ENCODE peak calls at places on chromosomes 4 and X, in nine cellular contexts. One of them, this sample, is unnamed.

GRCh38 chr4:8263397-8263796 is 6.2 kb upstream of the HTRA3 start:
- DNase-seq in HCT116: no peak
- DNase-seq in GM06990: no peak
- DNase-seq in HepG2: no peak
- DNase-seq in GM23338: no peak
- DNase-seq in heart left ventricle: no peak
- DNase-seq in H9: no peak
- DNase-seq in OCI-LY7: no peak
- DNase-seq in activated CD8-positive, alpha-beta T cell treated with anti-CD3 and anti-CD28 coated beads for 36 hours: no peak
- DNase-seq in this sample: no peak

GRCh38 chr4:1779588-1780382 is 13.3 kb upstream of the FGFR3 start:
- DNase-seq in OCI-LY7: no peak
- DNase-seq in activated CD8-positive, alpha-beta T cell treated with anti-CD3 and anti-CD28 coated beads for 36 hours: no peak
- DNase-seq in heart left ventricle: no peak
- DNase-seq in H9: no peak
- DNase-seq in HepG2: peak
- DNase-seq in GM23338: no peak
- DNase-seq in GM06990: no peak
- DNase-seq in HCT116: no peak
- DNase-seq in this sample: no peak

GRCh38 chr4:53646792-53647191 is 55.5 kb upstream of the LNX1 start:
- DNase-seq in GM23338: no peak
- DNase-seq in HepG2: no peak
- DNase-seq in heart left ventricle: no peak
- DNase-seq in activated CD8-positive, alpha-beta T cell treated with anti-CD3 and anti-CD28 coated beads for 36 hours: no peak
- DNase-seq in HCT116: no peak
- DNase-seq in GM06990: no peak
- DNase-seq in OCI-LY7: no peak
- DNase-seq in H9: no peak
- DNase-seq in this sample: no peak

GRCh38 chr4:38173935-38174334 is 213.7 kb downstream of the PTTG2 start:
- DNase-seq in H9: no peak
- DNase-seq in HCT116: no peak
- DNase-seq in OCI-LY7: no peak
- DNase-seq in HepG2: no peak
- DNase-seq in GM23338: no peak
- DNase-seq in GM06990: no peak
- DNase-seq in activated CD8-positive, alpha-beta T cell treated with anti-CD3 and anti-CD28 coated beads for 36 hours: no peak
- DNase-seq in heart left ventricle: no peak
- DNase-seq in this sample: no peak

GRCh38 chr4:163070023-163070422 is 96.7 kb downstream of the NAF1 start:
- DNase-seq in HepG2: no peak
- DNase-seq in HCT116: no peak
- DNase-seq in heart left ventricle: no peak
- DNase-seq in activated CD8-positive, alpha-beta T cell treated with anti-CD3 and anti-CD28 coated beads for 36 hours: no peak
- DNase-seq in H9: no peak
- DNase-seq in GM23338: no peak
- DNase-seq in OCI-LY7: no peak
- DNase-seq in GM06990: no peak
- DNase-seq in this sample: no peak

GRCh38 chr4:154779362-154779947 is 1.6 kb upstream of the RBM46 start:
- DNase-seq in HCT116: peak
- DNase-seq in OCI-LY7: peak
- DNase-seq in HepG2: peak
- DNase-seq in GM23338: peak
- DNase-seq in activated CD8-positive, alpha-beta T cell treated with anti-CD3 and anti-CD28 coated beads for 36 hours: no peak
- DNase-seq in H9: no peak
- DNase-seq in GM06990: no peak
- DNase-seq in heart left ventricle: no peak
- DNase-seq in this sample: peak

GRCh38 chr4:98728433-98728832 is 70.0 kb upstream of the TSPAN5 start:
- DNase-seq in HepG2: no peak
- DNase-seq in GM06990: no peak
- DNase-seq in HCT116: no peak
- DNase-seq in activated CD8-positive, alpha-beta T cell treated with anti-CD3 and anti-CD28 coated beads for 36 hours: no peak
- DNase-seq in GM23338: no peak
- DNase-seq in H9: no peak
- DNase-seq in OCI-LY7: no peak
- DNase-seq in heart left ventricle: no peak
- DNase-seq in this sample: no peak

GRCh38 chr4:7154351-7154981 is 37.9 kb upstream of the SORCS2 start:
- DNase-seq in activated CD8-positive, alpha-beta T cell treated with anti-CD3 and anti-CD28 coated beads for 36 hours: no peak
- DNase-seq in HCT116: no peak
- DNase-seq in OCI-LY7: no peak
- DNase-seq in GM06990: no peak
- DNase-seq in heart left ventricle: peak
- DNase-seq in GM23338: no peak
- DNase-seq in H9: no peak
- DNase-seq in HepG2: no peak
- DNase-seq in this sample: no peak

GRCh38 chr4:158211288-158211687 is 1.0 kb downstream of the TMEM144 start:
- DNase-seq in HCT116: no peak
- DNase-seq in OCI-LY7: no peak
- DNase-seq in H9: no peak
- DNase-seq in heart left ventricle: no peak
- DNase-seq in GM06990: no peak
- DNase-seq in GM23338: no peak
- DNase-seq in HepG2: peak
- DNase-seq in activated CD8-positive, alpha-beta T cell treated with anti-CD3 and anti-CD28 coated beads for 36 hours: no peak
- DNase-seq in this sample: no peak

GRCh38 chrX:40772290-40772689 is 36.9 kb upstream of the MED14 start:
- DNase-seq in HCT116: peak
- DNase-seq in GM06990: no peak
- DNase-seq in heart left ventricle: no peak
- DNase-seq in H9: no peak
- DNase-seq in HepG2: no peak
- DNase-seq in GM23338: no peak
- DNase-seq in OCI-LY7: no peak
- DNase-seq in activated CD8-positive, alpha-beta T cell treated with anti-CD3 and anti-CD28 coated beads for 36 hours: no peak
- DNase-seq in this sample: no peak

GRCh38 chr4:147157860-147158701 is 212.4 kb upstream of the TTC29 start:
- DNase-seq in HepG2: peak
- DNase-seq in GM06990: peak
- DNase-seq in GM23338: peak
- DNase-seq in activated CD8-positive, alpha-beta T cell treated with anti-CD3 and anti-CD28 coated beads for 36 hours: no peak
- DNase-seq in HCT116: no peak
- DNase-seq in OCI-LY7: no peak
- DNase-seq in heart left ventricle: peak
- DNase-seq in H9: peak
- DNase-seq in this sample: no peak

GRCh38 chr4:139767168-139767567 is 101.5 kb downstream of the MGST2 start:
- DNase-seq in OCI-LY7: no peak
- DNase-seq in HCT116: no peak
- DNase-seq in GM06990: no peak
- DNase-seq in activated CD8-positive, alpha-beta T cell treated with anti-CD3 and anti-CD28 coated beads for 36 hours: no peak
- DNase-seq in heart left ventricle: no peak
- DNase-seq in HepG2: no peak
- DNase-seq in GM23338: no peak
- DNase-seq in H9: no peak
- DNase-seq in this sample: no peak

GRCh38 chrX:11619426-11619825 is 46.3 kb downstream of the ARHGAP6 start:
- DNase-seq in OCI-LY7: no peak
- DNase-seq in H9: no peak
- DNase-seq in HCT116: no peak
- DNase-seq in GM23338: no peak
- DNase-seq in HepG2: no peak
- DNase-seq in activated CD8-positive, alpha-beta T cell treated with anti-CD3 and anti-CD28 coated beads for 36 hours: no peak
- DNase-seq in heart left ventricle: no peak
- DNase-seq in GM06990: no peak
- DNase-seq in this sample: no peak

GRCh38 chr4:144787365-144788263 is 141.7 kb downstream of the HHIP start:
- DNase-seq in heart left ventricle: no peak
- DNase-seq in GM23338: peak
- DNase-seq in H9: no peak
- DNase-seq in activated CD8-positive, alpha-beta T cell treated with anti-CD3 and anti-CD28 coated beads for 36 hours: no peak
- DNase-seq in OCI-LY7: peak
- DNase-seq in GM06990: peak
- DNase-seq in HepG2: peak
- DNase-seq in HCT116: peak
- DNase-seq in this sample: peak

GRCh38 chr4:3304831-3305609 is 12.2 kb downstream of the RGS12 start:
- DNase-seq in GM23338: no peak
- DNase-seq in heart left ventricle: peak
- DNase-seq in HCT116: no peak
- DNase-seq in GM06990: no peak
- DNase-seq in HepG2: no peak
- DNase-seq in activated CD8-positive, alpha-beta T cell treated with anti-CD3 and anti-CD28 coated beads for 36 hours: no peak
- DNase-seq in OCI-LY7: no peak
- DNase-seq in H9: peak
- DNase-seq in this sample: no peak

GRCh38 chr4:102157984-102158383 is 187.3 kb downstream of the SLC39A8 start:
- DNase-seq in OCI-LY7: no peak
- DNase-seq in GM06990: no peak
- DNase-seq in HCT116: no peak
- DNase-seq in GM23338: no peak
- DNase-seq in H9: no peak
- DNase-seq in activated CD8-positive, alpha-beta T cell treated with anti-CD3 and anti-CD28 coated beads for 36 hours: no peak
- DNase-seq in heart left ventricle: no peak
- DNase-seq in HepG2: no peak
- DNase-seq in this sample: no peak

GRCh38 chrX:123835661-123836371 is 24.0 kb upstream of the XIAP start:
- DNase-seq in OCI-LY7: no peak
- DNase-seq in heart left ventricle: no peak
- DNase-seq in GM06990: no peak
- DNase-seq in HepG2: no peak
- DNase-seq in H9: no peak
- DNase-seq in activated CD8-positive, alpha-beta T cell treated with anti-CD3 and anti-CD28 coated beads for 36 hours: peak
- DNase-seq in HCT116: peak
- DNase-seq in GM23338: no peak
- DNase-seq in this sample: no peak

GRCh38 chrX:123834116-123834515 is 25.7 kb upstream of the XIAP start:
- DNase-seq in heart left ventricle: no peak
- DNase-seq in GM23338: no peak
- DNase-seq in H9: no peak
- DNase-seq in HepG2: no peak
- DNase-seq in GM06990: no peak
- DNase-seq in HCT116: no peak
- DNase-seq in activated CD8-positive, alpha-beta T cell treated with anti-CD3 and anti-CD28 coated beads for 36 hours: no peak
- DNase-seq in OCI-LY7: no peak
- DNase-seq in this sample: no peak

GRCh38 chrX:123830309-123830708 is 29.5 kb upstream of the XIAP start:
- DNase-seq in HepG2: peak
- DNase-seq in OCI-LY7: peak
- DNase-seq in GM23338: peak
- DNase-seq in heart left ventricle: no peak
- DNase-seq in H9: no peak
- DNase-seq in activated CD8-positive, alpha-beta T cell treated with anti-CD3 and anti-CD28 coated beads for 36 hours: peak
- DNase-seq in GM06990: peak
- DNase-seq in HCT116: no peak
- DNase-seq in this sample: peak

GRCh38 chrX:123833387-123833786 is 26.5 kb upstream of the XIAP start:
- DNase-seq in H9: peak
- DNase-seq in GM23338: peak
- DNase-seq in HepG2: peak
- DNase-seq in activated CD8-positive, alpha-beta T cell treated with anti-CD3 and anti-CD28 coated beads for 36 hours: peak
- DNase-seq in OCI-LY7: peak
- DNase-seq in heart left ventricle: no peak
- DNase-seq in HCT116: peak
- DNase-seq in GM06990: peak
- DNase-seq in this sample: peak
- TF ChIP-seq CTCF in H9: peak
- TF ChIP-seq CTCF in GM23338: peak
- TF ChIP-seq CTCF in HepG2: peak
- TF ChIP-seq CTCF in activated CD8-positive, alpha-beta T cell treated with anti-CD3 and anti-CD28 coated beads for 36 hours: peak
- TF ChIP-seq CTCF in OCI-LY7: peak
- TF ChIP-seq CTCF in heart left ventricle: peak
- TF ChIP-seq CTCF in HCT116: peak
- TF ChIP-seq CTCF in GM06990: peak
- TF ChIP-seq CTCF in this sample: peak

DNA sequence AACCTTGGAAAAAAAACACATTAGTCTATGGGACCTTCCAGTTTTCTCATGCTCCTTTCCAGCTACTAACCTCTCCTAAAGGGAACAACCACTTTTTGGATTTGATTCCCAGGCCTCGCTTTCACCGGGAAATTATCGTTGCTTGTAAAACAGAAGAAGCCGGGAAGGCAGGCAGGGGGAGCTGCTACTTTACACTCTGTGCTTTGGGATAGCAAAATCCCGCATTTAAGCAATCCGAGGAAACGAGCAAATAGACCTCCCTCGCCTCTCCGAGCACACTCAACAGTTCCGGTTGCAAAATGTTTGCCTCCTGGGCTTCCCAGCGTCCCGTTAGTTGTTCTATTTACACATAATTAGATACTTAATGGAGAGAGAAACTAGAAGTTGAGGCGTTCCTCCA is 1.2 kb downstream of the CD38 start:
- DNase-seq in heart left ventricle: peak
- DNase-seq in activated CD8-positive, alpha-beta T cell treated with anti-CD3 and anti-CD28 coated beads for 36 hours: peak
- DNase-seq in HepG2: peak
- DNase-seq in H9: peak
- DNase-seq in GM06990: no peak
- DNase-seq in HCT116: no peak
- DNase-seq in OCI-LY7: no peak
- DNase-seq in GM23338: peak
- DNase-seq in this sample: no peak
- TF ChIP-seq CTCF in heart left ventricle: peak
- TF ChIP-seq CTCF in activated CD8-positive, alpha-beta T cell treated with anti-CD3 and anti-CD28 coated beads for 36 hours: no peak
- TF ChIP-seq CTCF in HepG2: peak
- TF ChIP-seq CTCF in H9: peak
- TF ChIP-seq CTCF in GM06990: peak
- TF ChIP-seq CTCF in HCT116: no peak
- TF ChIP-seq CTCF in OCI-LY7: peak
- TF ChIP-seq CTCF in GM23338: peak
- TF ChIP-seq CTCF in this sample: no peak

GRCh38 chrX:107107459-107107858 is 11.2 kb downstream of the RBM41 start:
- DNase-seq in HepG2: no peak
- DNase-seq in HCT116: no peak
- DNase-seq in H9: no peak
- DNase-seq in heart left ventricle: no peak
- DNase-seq in GM23338: no peak
- DNase-seq in activated CD8-positive, alpha-beta T cell treated with anti-CD3 and anti-CD28 coated beads for 36 hours: no peak
- DNase-seq in OCI-LY7: no peak
- DNase-seq in GM06990: no peak
- DNase-seq in this sample: no peak

GRCh38 chrX:107102980-107103379 is 15.6 kb downstream of the RBM41 start:
- DNase-seq in GM23338: no peak
- DNase-seq in H9: no peak
- DNase-seq in heart left ventricle: no peak
- DNase-seq in HepG2: peak
- DNase-seq in OCI-LY7: no peak
- DNase-seq in HCT116: no peak
- DNase-seq in GM06990: no peak
- DNase-seq in activated CD8-positive, alpha-beta T cell treated with anti-CD3 and anti-CD28 coated beads for 36 hours: no peak
- DNase-seq in this sample: no peak
- TF ChIP-seq CTCF in GM23338: peak
- TF ChIP-seq CTCF in H9: no peak
- TF ChIP-seq CTCF in heart left ventricle: no peak
- TF ChIP-seq CTCF in HepG2: peak
- TF ChIP-seq CTCF in OCI-LY7: peak
- TF ChIP-seq CTCF in HCT116: peak
- TF ChIP-seq CTCF in GM06990: peak
- TF ChIP-seq CTCF in activated CD8-positive, alpha-beta T cell treated with anti-CD3 and anti-CD28 coated beads for 36 hours: no peak
- TF ChIP-seq CTCF in this sample: no peak

DNA sequence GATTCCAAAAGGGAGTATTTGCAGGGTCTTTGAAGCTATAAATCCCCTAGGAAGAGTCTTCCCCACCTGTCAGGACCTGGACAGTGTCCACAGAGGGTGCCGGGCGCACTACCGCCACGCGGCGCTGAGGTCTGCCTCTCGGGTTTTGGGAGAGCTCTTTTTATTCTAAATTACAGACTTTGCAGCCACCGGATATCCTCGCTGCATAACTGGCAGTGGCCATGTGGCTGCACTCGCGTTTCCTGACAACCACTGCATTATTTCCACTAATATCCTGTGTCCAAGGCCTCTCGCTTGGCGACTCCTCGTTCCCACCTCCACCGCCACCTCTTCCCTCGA is 608 bp upstream of the TMEM131L start:
- DNase-seq in heart left ventricle: peak
- DNase-seq in HCT116: peak
- DNase-seq in OCI-LY7: peak
- DNase-seq in H9: no peak
- DNase-seq in GM23338: peak
- DNase-seq in GM06990: no peak
- DNase-seq in activated CD8-positive, alpha-beta T cell treated with anti-CD3 and anti-CD28 coated beads for 36 hours: peak
- DNase-seq in HepG2: peak
- DNase-seq in this sample: peak
- TF ChIP-seq CTCF in heart left ventricle: no peak
- TF ChIP-seq CTCF in HCT116: no peak
- TF ChIP-seq CTCF in OCI-LY7: peak
- TF ChIP-seq CTCF in H9: no peak
- TF ChIP-seq CTCF in GM23338: no peak
- TF ChIP-seq CTCF in GM06990: peak
- TF ChIP-seq CTCF in activated CD8-positive, alpha-beta T cell treated with anti-CD3 and anti-CD28 coated beads for 36 hours: no peak
- TF ChIP-seq CTCF in HepG2: no peak
- TF ChIP-seq CTCF in this sample: no peak

This sample was measured in GM20000.